ENCODE peak calls at places on chromosomes 12 and 14, in four cellular contexts. One of them, this sample, is unnamed.

GRCh38 chr14:53894456-53894855 is 62.2 kb downstream of the BMP4 start:
- DNase-seq in RWPE1: peak
- DNase-seq in colonic mucosa: no peak
- DNase-seq in AG08396: peak
- DNase-seq in this sample: no peak

GRCh38 chr14:101875726-101876268 is 88.6 kb upstream of the DYNC1H1 start:
- DNase-seq in RWPE1: no peak
- DNase-seq in colonic mucosa: no peak
- DNase-seq in AG08396: no peak
- DNase-seq in this sample: no peak

GRCh38 chr14:50666772-50667490 is 1.2 kb downstream of the SAV1 start:
- DNase-seq in AG08396: peak
- DNase-seq in RWPE1: no peak
- DNase-seq in colonic mucosa: peak
- DNase-seq in this sample: peak

GRCh38 chr14:52314521-52315354 is 626 bp downstream of the PTGER2 start:
- DNase-seq in colonic mucosa: peak
- DNase-seq in AG08396: peak
- DNase-seq in RWPE1: peak
- DNase-seq in this sample: no peak

GRCh38 chr14:102775855-102776760 is 1.1 kb upstream of the TRAF3 start:
- DNase-seq in colonic mucosa: peak
- DNase-seq in RWPE1: no peak
- DNase-seq in AG08396: peak
- DNase-seq in this sample: peak

GRCh38 chr14:103613517-103613916 is 15.5 kb upstream of the KLC1 start:
- DNase-seq in colonic mucosa: no peak
- DNase-seq in RWPE1: no peak
- DNase-seq in AG08396: no peak
- DNase-seq in this sample: no peak

GRCh38 chr14:98548071-98548686 is 723.8 kb downstream of the BCL11B start:
- DNase-seq in AG08396: no peak
- DNase-seq in RWPE1: no peak
- DNase-seq in colonic mucosa: no peak
- DNase-seq in this sample: no peak

GRCh38 chr14:95225251-95225887 is 68.0 kb upstream of the DICER1 start:
- DNase-seq in AG08396: no peak
- DNase-seq in colonic mucosa: no peak
- DNase-seq in RWPE1: no peak
- DNase-seq in this sample: no peak

GRCh38 chr12:31000751-31001150 is 72.9 kb upstream of the DDX11 start:
- DNase-seq in colonic mucosa: no peak
- DNase-seq in RWPE1: no peak
- DNase-seq in AG08396: no peak
- DNase-seq in this sample: no peak

GRCh38 chr12:17759982-17760381 is 330.0 kb downstream of the RERGL start:
- DNase-seq in colonic mucosa: no peak
- DNase-seq in AG08396: no peak
- DNase-seq in RWPE1: no peak
- DNase-seq in this sample: no peak

GRCh38 chr14:76958975-76959710 is 69.4 kb downstream of the IRF2BPL start:
- DNase-seq in RWPE1: peak
- DNase-seq in colonic mucosa: no peak
- DNase-seq in AG08396: no peak
- DNase-seq in this sample: peak

GRCh38 chr12:38921025-38921677 is 15.8 kb upstream of the CPNE8 start:
- DNase-seq in AG08396: peak
- DNase-seq in RWPE1: peak
- DNase-seq in colonic mucosa: peak
- DNase-seq in this sample: peak

GRCh38 chr12:50099302-50100008 is 4.4 kb upstream of the GPD1 start:
- DNase-seq in RWPE1: no peak
- DNase-seq in colonic mucosa: no peak
- DNase-seq in AG08396: peak
- DNase-seq in this sample: no peak

GRCh38 chr12:99619389-99620158 is 28.0 kb upstream of the GARIN6 start:
- DNase-seq in AG08396: no peak
- DNase-seq in colonic mucosa: no peak
- DNase-seq in RWPE1: no peak
- DNase-seq in this sample: peak

GRCh38 chr12:4643747-4644146 is 5.1 kb downstream of the AKAP3 start:
- DNase-seq in AG08396: no peak
- DNase-seq in colonic mucosa: no peak
- DNase-seq in RWPE1: no peak
- DNase-seq in this sample: no peak

GRCh38 chr12:109950625-109951024 is 45.5 kb downstream of the GIT2 start:
- DNase-seq in RWPE1: no peak
- DNase-seq in colonic mucosa: no peak
- DNase-seq in AG08396: no peak
- DNase-seq in this sample: no peak

GRCh38 chr12:132329739-132330548 is 555 bp upstream of the GALNT9 start:
- DNase-seq in RWPE1: no peak
- DNase-seq in AG08396: no peak
- DNase-seq in colonic mucosa: no peak
- DNase-seq in this sample: no peak

GRCh38 chr14:65976771-65977170 is 509.4 kb upstream of the CCDC196 start:
- DNase-seq in RWPE1: no peak
- DNase-seq in AG08396: no peak
- DNase-seq in colonic mucosa: no peak
- DNase-seq in this sample: no peak

GRCh38 chr12:95218852-95219171 is 1.2 kb downstream of the VEZT start:
- DNase-seq in RWPE1: no peak
- DNase-seq in AG08396: no peak
- DNase-seq in colonic mucosa: peak
- DNase-seq in this sample: peak

GRCh38 chr12:79524507-79525148 is 166.1 kb downstream of the PAWR start:
- DNase-seq in RWPE1: no peak
- DNase-seq in AG08396: no peak
- DNase-seq in colonic mucosa: no peak
- DNase-seq in this sample: no peak

GRCh38 chr14:38847161-38847560 is 255.9 kb downstream of the SEC23A start:
- DNase-seq in AG08396: no peak
- DNase-seq in colonic mucosa: no peak
- DNase-seq in RWPE1: no peak
- DNase-seq in this sample: no peak

GRCh38 chr12:31506907-31507306 is 84.0 kb downstream of the DENND5B start:
- DNase-seq in colonic mucosa: no peak
- DNase-seq in AG08396: no peak
- DNase-seq in RWPE1: no peak
- DNase-seq in this sample: no peak

This sample was measured in RKO.